ENCODE peak calls at places on chromosomes 5 and 9, in nine cellular contexts. L is uterus, V is tibial nerve, R is spleen, K is body of pancreas, Y is testis, O is IMR-90, Z is A549, N is thyroid gland. M is an unnamed sample.

GRCh38 chr5:42599106-42599505 is 157.5 kb upstream of the CCDC152 start:
- DNase-seq in L (no peak), V (no peak), R (no peak), K (no peak), Y (no peak), O (no peak), Z (no peak), N (no peak), M (no peak)

GRCh38 chr5:1468247-1468612 is 23.0 kb upstream of the SLC6A3 start:
- DNase-seq in L (no peak), V (no peak), R (no peak), K (no peak), Y (peak; percentile 67), O (no peak), Z (no peak), N (peak; percentile 63), M (peak; percentile 15)

GRCh38 chr9:105206821-105207699 is 37.4 kb upstream of the SLC44A1 start:
- DNase-seq in L (peak; percentile 55), V (no peak), R (no peak), K (no peak), Y (no peak), O (peak; percentile 50), Z (no peak), N (no peak), M (no peak)

GRCh38 chr9:89410709-89411111 is 87.2 kb downstream of the SEMA4D start:
- DNase-seq in L (no peak), V (no peak), R (no peak), K (no peak), Y (no peak), O (no peak), Z (no peak), N (no peak), M (no peak)

GRCh38 chr9:7452378-7452777 is 347.2 kb downstream of the DMAC1 start:
- DNase-seq in L (no peak), V (no peak), R (no peak), K (no peak), Y (no peak), O (peak; percentile 81), Z (no peak), N (no peak), M (no peak)

GRCh38 chr5:75886706-75887105 is 169.5 kb upstream of the POC5 start:
- DNase-seq in L (no peak), V (no peak), R (no peak), K (no peak), Y (no peak), O (no peak), Z (no peak), N (peak; percentile 2), M (no peak)

GRCh38 chr5:79330071-79330470 is 94.1 kb downstream of the JMY start:
- DNase-seq in L (no peak), V (no peak), R (no peak), K (no peak), Y (no peak), O (peak; percentile 18), Z (no peak), N (no peak), M (no peak)

GRCh38 chr9:117643288-117643654 is 60.9 kb upstream of the TLR4 start:
- DNase-seq in L (no peak), V (no peak), R (no peak), K (no peak), Y (no peak), O (no peak), Z (no peak), N (no peak), M (no peak)

GRCh38 chr5:160477266-160477970 is 55.8 kb downstream of the PTTG1 start:
- DNase-seq in L (no peak), V (no peak), R (no peak), K (no peak), Y (no peak), O (no peak), Z (no peak), N (no peak), M (no peak)

GRCh38 chr9:93057703-93058356 is 671 bp upstream of the SUSD3 start:
- DNase-seq in L (peak; percentile 40), V (no peak), R (peak; percentile 86), K (no peak), Y (no peak), O (no peak), Z (no peak), N (no peak), M (no peak)

GRCh38 chr9:12625844-12626243 is 67.3 kb upstream of the TYRP1 start:
- DNase-seq in L (no peak), V (no peak), R (no peak), K (no peak), Y (no peak), O (no peak), Z (no peak), N (no peak), M (no peak)

GRCh38 chr5:1161832-1162229 is 39.6 kb upstream of the SLC6A19 start:
- DNase-seq in L (no peak), V (peak; percentile 26), R (no peak), K (peak; percentile 78), Y (peak; percentile 94), O (no peak), Z (no peak), N (peak; percentile 90), M (no peak)

GRCh38 chr9:99472916-99473245 is 250.8 kb downstream of the SEC61B start:
- DNase-seq in L (no peak), V (no peak), R (no peak), K (no peak), Y (no peak), O (no peak), Z (no peak), N (no peak), M (no peak)

GRCh38 chr9:99595796-99596195 is 225.9 kb upstream of the NR4A3 start:
- DNase-seq in L (no peak), V (no peak), R (no peak), K (no peak), Y (no peak), O (no peak), Z (no peak), N (no peak), M (no peak)

GRCh38 chr5:72109625-72110024 is 2.4 kb downstream of the MAP1B start:
- DNase-seq in L (no peak), V (no peak), R (no peak), K (no peak), Y (peak; percentile 56), O (no peak), Z (peak; percentile 32), N (no peak), M (no peak)

GRCh38 chr9:35658894-35659220 is 765 bp downstream of the CCDC107 start:
- DNase-seq in L (peak; percentile 54), V (no peak), R (no peak), K (peak; percentile 41), Y (peak; percentile 68), O (peak; percentile 70), Z (no peak), N (peak; percentile 35), M (no peak)

GRCh38 chr9:131299346-131299745 is 9.8 kb downstream of the PLPP7 start:
- DNase-seq in L (no peak), V (no peak), R (no peak), K (no peak), Y (no peak), O (no peak), Z (no peak), N (no peak), M (no peak)

GRCh38 chr9:131298341-131298740 is 8.8 kb downstream of the PLPP7 start:
- DNase-seq in L (no peak), V (no peak), R (no peak), K (no peak), Y (no peak), O (no peak), Z (no peak), N (no peak), M (no peak)

GRCh38 chr9:131300444-131300843 is 10.9 kb downstream of the PLPP7 start:
- DNase-seq in L (no peak), V (no peak), R (no peak), K (no peak), Y (no peak), O (no peak), Z (no peak), N (no peak), M (no peak)

GRCh38 chr9:131298816-131299215 is 9.3 kb downstream of the PLPP7 start:
- DNase-seq in L (no peak), V (no peak), R (no peak), K (no peak), Y (no peak), O (no peak), Z (no peak), N (no peak), M (no peak)

DNA sequence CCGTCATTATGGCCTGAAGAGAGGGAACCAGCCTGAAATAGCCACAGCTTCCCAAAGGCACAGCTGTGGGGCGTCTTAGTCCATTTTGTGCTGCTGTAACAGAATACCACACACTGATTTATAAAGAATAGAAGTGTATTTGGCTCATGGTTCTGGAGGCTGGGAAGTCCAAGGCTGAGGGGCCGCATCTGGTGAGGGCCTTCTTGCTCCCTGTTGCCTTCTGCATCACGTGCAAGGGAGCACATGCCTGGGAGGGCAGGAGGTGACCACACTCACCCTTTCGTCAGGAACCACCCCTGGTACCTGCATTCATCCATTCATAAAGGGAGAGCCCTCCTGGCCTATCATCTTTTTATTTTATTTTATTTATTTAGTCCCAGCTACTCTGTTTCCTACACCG is 10.4 kb downstream of the PLPP7 start:
- DNase-seq in L (no peak), V (no peak), R (no peak), K (no peak), Y (no peak), O (no peak), Z (no peak), N (no peak), M (no peak)
- H3K27ac ChIP-seq in L (no peak overlapping the region), V (no peak overlapping the region), R (no peak overlapping the region), K (no peak overlapping the region), Y (no peak overlapping the region), O (no peak overlapping the region), Z (no peak overlapping the region), N (no peak overlapping the region), M (no peak overlapping the region)

GRCh38 chr5:151252762-151253603 is at the start of gene GM2A:
- DNase-seq in L (peak; percentile 99), V (peak; percentile 98), R (peak; percentile 100), K (peak; percentile 100), Y (peak; percentile 99), O (peak; percentile 99), Z (peak; percentile 98), N (peak; percentile 100), M (peak; percentile 99)
- TF ChIP-seq POLR2A in L (peak; percentile 82), V (peak; percentile 81), R (peak; percentile 72), K (peak; percentile 91), Y (peak; percentile 46), O (peak; percentile 30), Z (peak; percentile 64), N (no peak), M (peak; percentile 16)

DNA sequence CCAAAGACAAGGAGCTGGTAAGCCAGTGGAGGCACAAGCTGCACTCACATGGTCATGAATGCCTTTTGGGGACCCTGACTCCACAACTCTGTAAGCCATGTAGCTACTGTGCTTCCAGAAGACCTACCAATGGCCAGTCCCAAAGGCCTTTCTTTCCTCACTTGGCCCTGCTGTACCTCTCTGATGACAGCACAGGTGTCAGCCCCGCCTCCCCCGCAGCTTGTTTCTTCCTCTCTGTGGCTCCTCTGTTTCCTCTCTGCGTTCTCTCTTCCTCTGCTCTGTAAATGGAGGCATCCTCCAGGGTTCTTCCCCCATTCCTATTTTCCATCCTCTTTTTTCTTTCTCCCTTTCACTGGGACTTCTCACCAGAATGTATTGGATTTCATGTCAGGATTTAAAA is 26.7 kb downstream of the SH3TC2 start:
- DNase-seq in L (no peak), V (no peak), R (peak; percentile 83), K (no peak), Y (no peak), O (no peak), Z (no peak), N (no peak), M (no peak)
- H3K27ac ChIP-seq in L (no peak overlapping the region), V (no peak overlapping the region), R (no peak overlapping the region), K (no peak overlapping the region), Y (no peak overlapping the region), O (no peak overlapping the region), Z (no peak overlapping the region), N (no peak overlapping the region), M (no peak overlapping the region)

GRCh38 chr5:76896196-76896595 is 46.4 kb downstream of the S100Z start:
- DNase-seq in L (no peak), V (no peak), R (no peak), K (no peak), Y (no peak), O (no peak), Z (no peak), N (no peak), M (no peak)
- TF ChIP-seq POLR2A in L (no peak), V (no peak), R (no peak), K (no peak), Y (no peak), O (no peak), Z (no peak), N (no peak), M (no peak)

M was measured in ovary.